ENCODE peak calls at places on chromosomes 6 and 20, in six cellular contexts. W is IMR-90, Z is A549, S is K562, X is HepG2, Q is GM12878. B is an unnamed sample.

GRCh38 chr6:7432391-7433207 is 43.0 kb downstream of the RIOK1 start:
- DNase-seq in W (no peak), Z (no peak), S (no peak), X (peak; percentile 23), Q (no peak), B (no peak)

GRCh38 chr6:167089243-167090142 is 33.4 kb upstream of the CCR6 start:
- DNase-seq in W (no peak), Z (no peak), S (no peak), X (no peak), Q (no peak), B (no peak)

GRCh38 chr6:170450946-170451761 is 102.0 kb downstream of the PSMB1 start:
- DNase-seq in W (no peak), Z (no peak), S (no peak), X (no peak), Q (no peak), B (no peak)

GRCh38 chr6:47180633-47181032 is 129.1 kb downstream of the TNFRSF21 start:
- DNase-seq in W (peak; percentile 44), Z (peak; percentile 84), S (no peak), X (peak; percentile 61), Q (no peak), B (no peak)

GRCh38 chr6:49919935-49920644 is 43.9 kb downstream of the DEFB114 start:
- DNase-seq in W (no peak), Z (no peak), S (no peak), X (no peak), Q (no peak), B (no peak)

GRCh38 chr6:159056003-159056402 is 11.2 kb upstream of the TAGAP start:
- DNase-seq in W (no peak), Z (no peak), S (no peak), X (no peak), Q (no peak), B (no peak)

GRCh38 chr20:5002077-5002413 is 735 bp upstream of the SLC23A2 start:
- DNase-seq in W (no peak), Z (no peak), S (no peak), X (no peak), Q (no peak), B (peak; percentile 29)

GRCh38 chr6:151136141-151136755 is 103.5 kb upstream of the AKAP12 start:
- DNase-seq in W (no peak), Z (no peak), S (no peak), X (peak; percentile 77), Q (no peak), B (no peak)

GRCh38 chr6:114342086-114342825 is 567 bp downstream of the HS3ST5 start:
- DNase-seq in W (no peak), Z (peak; percentile 3), S (no peak), X (no peak), Q (no peak), B (peak; percentile 73)

GRCh38 chr6:3291346-3291745 is 32.6 kb downstream of the PSMG4 start:
- DNase-seq in W (no peak), Z (no peak), S (no peak), X (no peak), Q (no peak), B (no peak)

GRCh38 chr6:166046232-166046631 is 121.4 kb downstream of the TBXT start:
- DNase-seq in W (peak; percentile 96), Z (peak; percentile 36), S (no peak), X (no peak), Q (no peak), B (no peak)

GRCh38 chr6:84687487-84687886 is 76.9 kb downstream of the TBX18 start:
- DNase-seq in W (no peak), Z (no peak), S (no peak), X (no peak), Q (no peak), B (no peak)

GRCh38 chr20:43915209-43916072 is 789 bp downstream of the TOX2 start:
- DNase-seq in W (peak; percentile 23), Z (no peak), S (no peak), X (no peak), Q (no peak), B (peak; percentile 77)

DNA sequence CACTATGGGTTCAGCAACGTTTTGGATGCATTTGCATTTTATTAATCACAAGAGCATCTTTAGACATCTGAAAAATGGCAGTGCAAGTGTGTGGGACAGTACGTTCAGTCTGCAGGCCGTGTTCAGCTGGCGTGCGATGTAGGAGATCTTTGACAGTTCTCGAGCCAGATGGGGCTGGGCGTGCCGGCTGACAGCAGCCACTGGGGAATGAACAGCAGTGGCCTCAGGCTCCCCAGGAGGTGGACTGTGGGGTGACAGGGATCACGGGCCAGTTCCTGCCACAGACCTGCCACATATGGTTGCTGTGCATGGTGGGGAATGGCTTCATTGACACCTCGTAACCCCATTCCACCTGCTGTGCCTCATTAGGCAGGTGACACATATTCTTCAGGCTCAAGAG is 16.4 kb upstream of the MLN start:
- DNase-seq in W (no peak), Z (no peak), S (no peak), X (no peak), Q (no peak), B (no peak)
- TF ChIP-seq SMC3 in W (no peak), Z (no peak), S (no peak), X (no peak), Q (no peak), B (no peak)

GRCh38 chr6:80098392-80098791 is 8.1 kb upstream of the BCKDHB start:
- DNase-seq in W (no peak), Z (no peak), S (no peak), X (no peak), Q (no peak), B (no peak)
- TF ChIP-seq SMC3 in W (no peak), Z (no peak), S (no peak), X (no peak), Q (no peak), B (no peak)

DNA sequence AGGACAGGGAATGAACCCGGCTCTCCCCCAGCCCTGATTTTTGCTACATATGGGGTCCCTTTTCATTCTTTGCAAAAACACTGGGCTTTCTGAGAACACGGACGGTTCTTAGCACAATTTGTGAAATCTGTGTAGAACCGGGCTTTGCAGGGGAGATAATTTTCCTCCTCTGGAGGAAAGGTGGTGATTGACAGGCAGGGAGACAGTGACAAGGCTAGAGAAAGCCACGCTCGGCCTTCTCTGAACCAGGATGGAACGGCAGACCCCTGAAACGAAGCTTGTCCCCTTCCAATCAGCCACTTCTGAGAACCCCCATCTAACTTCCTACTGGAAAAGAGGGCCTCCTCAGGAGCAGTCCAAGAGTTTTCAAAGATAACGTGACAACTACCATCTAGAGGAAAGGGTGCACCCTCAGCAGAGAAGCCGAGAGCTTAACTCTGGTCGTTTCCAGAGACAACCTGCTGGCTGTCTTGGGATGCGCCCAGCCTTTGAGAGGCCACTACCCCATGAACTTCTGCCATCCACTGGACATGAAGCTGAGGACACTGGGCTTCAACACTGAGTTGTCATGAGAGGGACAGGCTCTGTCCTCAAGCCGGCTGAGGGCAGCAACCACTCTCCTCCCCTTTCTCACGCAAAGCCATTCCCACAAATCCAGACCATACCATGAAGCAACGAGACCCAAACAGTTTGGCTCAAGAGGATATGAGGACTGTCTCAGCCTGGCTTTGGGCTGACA is 28.8 kb upstream of the ZBP1 start:
- DNase-seq in W (no peak), Z (no peak), S (no peak), X (no peak), Q (no peak), B (peak; percentile 9)
- TF ChIP-seq SMC3 in W (no peak), Z (no peak), S (no peak), X (no peak), Q (no peak), B (no peak)

DNA sequence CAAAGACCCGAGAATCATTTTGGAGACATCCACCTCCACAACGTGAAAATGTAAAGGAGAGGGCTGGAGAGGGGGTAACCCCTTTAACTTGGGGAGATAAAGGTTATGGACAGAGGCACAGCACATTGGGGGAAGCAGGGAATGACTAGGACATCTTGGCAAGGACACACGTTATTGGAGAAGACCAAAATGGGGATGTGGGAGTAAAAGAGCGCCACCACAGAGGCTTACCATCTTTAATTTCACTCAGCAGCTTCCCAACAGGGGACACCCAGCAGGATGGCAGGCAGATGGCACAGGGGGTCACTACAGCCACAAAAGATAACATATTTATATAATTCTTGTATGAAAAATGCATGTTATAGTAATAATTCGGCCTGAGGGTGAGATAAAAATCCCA is 9.8 kb downstream of the C6orf52 start:
- DNase-seq in W (no peak), Z (no peak), S (no peak), X (no peak), Q (no peak), B (no peak)
- TF ChIP-seq SMC3 in W (no peak), Z (no peak), S (no peak), X (no peak), Q (no peak), B (no peak)

B was measured in SK-N-SH.